ENCODE peak calls at places on chromosome 19, in seven cellular contexts. V is neuronal stem cell, G is osteoblast, T is thoracic aorta, P is mammary epithelial cell, O is ovary, N is BE2C. R is an unnamed sample. For H3K36me3, the result is how much of the 10 kb centered on the place peaks cover.

GRCh38 chr19:32291876-32292275 is 53.5 kb upstream of the ZNF507 start:
- DNase-seq in G (no peak), N (no peak), P (no peak), V (no peak), T (no peak), O (no peak), R (no peak)

GRCh38 chr19:4077800-4078683 is 11.3 kb upstream of the ZBTB7A start:
- DNase-seq in V (no peak), O (peak), T (no peak), P (no peak), N (no peak), G (peak), R (peak)

GRCh38 chr19:7874080-7874856 is at the start of gene PRR36:
- DNase-seq in T (no peak), G (peak), V (peak), O (peak), P (no peak), N (peak), R (peak)

GRCh38 chr19:46015080-46015960 is 7.5 kb downstream of the PGLYRP1 start:
- DNase-seq in V (peak), O (peak), G (peak), P (peak), T (no peak), N (peak), R (peak)

GRCh38 chr19:18737337-18737953 is 53.7 kb downstream of the COMP start:
- DNase-seq in T (no peak), V (no peak), G (no peak), N (no peak), O (no peak), P (no peak), R (no peak)

GRCh38 chr19:55379161-55379560 is 2.5 kb downstream of the TMEM190 start:
- DNase-seq in T (no peak), O (no peak), G (no peak), P (no peak), V (no peak), N (no peak), R (no peak)

GRCh38 chr19:866769-867300 is 7.4 kb downstream of the CFD start:
- DNase-seq in O (no peak), V (no peak), G (no peak), N (no peak), P (no peak), T (no peak), R (no peak)

GRCh38 chr19:16026131-16026530 is 50.2 kb upstream of the TPM4 start:
- DNase-seq in T (no peak), G (peak), O (no peak), N (no peak), P (no peak), V (no peak), R (no peak)

GRCh38 chr19:31408460-31409124 is 59.4 kb upstream of the TSHZ3 start:
- DNase-seq in V (no peak), N (no peak), P (peak), T (no peak), O (no peak), G (peak), R (no peak)

GRCh38 chr19:52070496-52070895 is 21.9 kb upstream of the ZNF432 start:
- DNase-seq in P (peak), V (no peak), G (no peak), T (no peak), N (no peak), O (no peak), R (no peak)

GRCh38 chr19:55266840-55267239 is 8.0 kb upstream of the PPP6R1 start:
- DNase-seq in V (no peak), P (no peak), O (no peak), G (no peak), T (no peak), N (no peak), R (no peak)

GRCh38 chr19:7211191-7211988 is 82.8 kb downstream of the INSR start:
- DNase-seq in T (no peak), G (no peak), P (no peak), N (no peak), V (no peak), O (peak), R (peak)

GRCh38 chr19:3642987-3643386 is 16.4 kb upstream of the CACTIN start:
- DNase-seq in O (no peak), P (no peak), G (no peak), T (no peak), N (peak), V (no peak), R (no peak)

GRCh38 chr19:15128162-15128770 is 21.1 kb downstream of the SYDE1 start:
- DNase-seq in O (no peak), T (no peak), G (no peak), V (no peak), P (no peak), N (no peak), R (no peak)

GRCh38 chr19:14337510-14337909 is 43.7 kb upstream of the ADGRE5 start:
- DNase-seq in O (no peak), V (no peak), G (no peak), N (peak), T (no peak), P (no peak), R (no peak)

GRCh38 chr19:15934332-15935078 is at the start of gene CYP4F11:
- DNase-seq in N (peak), G (no peak), P (peak), O (peak), T (peak), V (no peak), R (peak)

GRCh38 chr19:33627526-33627925 is 5.8 kb downstream of the CHST8 start:
- DNase-seq in G (no peak), N (no peak), V (no peak), T (no peak), P (no peak), O (no peak), R (no peak)

GRCh38 chr19:55082023-55082851 is 6.6 kb downstream of the EPS8L1 start:
- DNase-seq in P (no peak), T (no peak), V (no peak), O (no peak), G (peak), N (peak), R (peak)

GRCh38 chr19:531009-531752 is 379 bp upstream of the CDC34 start:
- DNase-seq in O (peak), P (peak), N (peak), G (peak), V (peak), T (no peak), R (peak)

GRCh38 chr19:7988307-7988706 is 17.1 kb downstream of the ELAVL1 start:
- DNase-seq in P (peak), V (no peak), N (no peak), T (no peak), G (peak), O (no peak), R (no peak)

GRCh38 chr19:3358919-3359849 is 7.2 kb upstream of the NFIC start:
- DNase-seq in G (peak), O (peak), N (peak), T (no peak), V (no peak), P (no peak), R (peak)

DNA sequence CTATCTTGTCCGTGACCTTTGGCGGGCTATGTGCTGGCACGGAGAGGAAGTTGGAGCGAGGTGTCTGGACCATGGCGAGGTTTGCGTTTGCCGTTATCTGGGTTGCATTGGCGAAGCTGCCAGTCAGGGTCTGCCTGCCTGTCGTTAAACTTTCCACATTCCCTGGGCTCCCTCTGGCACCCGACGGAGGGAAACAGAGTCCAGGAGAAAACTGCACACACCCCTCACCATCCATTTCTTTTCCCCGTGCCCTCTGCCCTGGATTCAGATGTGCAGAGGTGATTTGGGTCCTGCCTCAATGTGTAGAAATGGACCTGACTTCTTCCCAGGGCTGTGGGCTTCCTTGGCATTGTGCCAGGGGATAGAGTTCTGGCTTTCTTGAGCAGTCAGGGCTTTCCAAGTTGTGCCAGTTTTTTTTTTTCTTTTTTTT is 142.4 kb downstream of the URI1 start:
- DNase-seq in T (no peak), G (peak), V (no peak), O (no peak), N (peak), P (no peak), R (no peak)
- H3K36me3 ChIP-seq in T (under half), G (under half), V (under half), O (under half), N (under half), P (under half), R (under half)

DNA sequence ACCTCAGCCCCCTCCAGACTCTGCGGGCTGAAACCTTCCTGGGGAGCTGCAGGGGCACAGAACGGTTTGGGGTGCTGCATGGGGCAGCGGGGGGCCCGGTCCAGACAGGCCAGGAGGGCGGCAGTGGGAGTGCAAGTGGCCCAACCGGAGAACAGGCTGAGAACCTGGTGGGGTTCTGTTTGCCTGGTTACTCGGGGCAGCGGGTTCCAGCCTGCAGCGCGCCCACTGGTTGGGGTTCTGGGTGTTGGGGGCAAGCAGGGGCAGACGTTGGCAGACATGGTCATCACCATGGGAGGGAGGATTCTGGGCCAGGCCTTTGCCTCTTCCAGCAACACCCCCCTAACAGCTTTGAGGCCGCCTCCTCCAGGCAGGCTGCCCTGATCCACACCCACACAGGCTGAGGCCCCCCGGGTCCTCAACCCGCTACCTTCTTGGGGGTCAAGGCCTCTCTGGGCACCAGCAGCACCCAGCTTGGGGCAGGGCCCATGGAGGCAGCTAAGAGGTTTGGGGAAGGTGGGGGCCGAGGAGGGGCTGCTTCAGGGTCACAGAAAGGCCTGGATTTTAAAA is at the start of gene PRR22:
- DNase-seq in P (no peak), N (peak), T (no peak), V (no peak), O (no peak), G (peak), R (no peak)
- H3K36me3 ChIP-seq in P (under half), N (half or more), T (under half), V (under half), O (under half), G (under half), R (under half)

DNA sequence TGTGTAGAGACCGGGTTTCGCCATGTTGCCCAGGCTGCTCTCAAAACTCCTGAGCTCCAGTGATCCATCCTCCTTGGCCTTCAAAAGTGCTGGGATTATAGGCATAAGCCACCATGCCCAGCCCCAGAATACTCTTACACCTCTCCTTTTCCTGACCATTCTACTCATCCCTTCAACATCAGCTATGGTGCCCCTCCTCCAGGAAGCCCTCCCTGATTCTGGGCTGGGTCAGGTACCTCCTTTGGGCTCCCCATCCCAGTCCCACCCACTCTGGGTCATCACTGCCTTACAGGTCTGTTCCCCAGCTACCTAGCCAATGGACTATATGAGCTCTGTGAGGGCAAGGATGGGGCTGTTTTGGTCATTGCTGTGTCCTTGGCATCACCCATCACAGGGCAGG is 9.6 kb downstream of the TGFB1 start:
- DNase-seq in N (no peak), G (peak), P (no peak), O (no peak), V (no peak), T (no peak), R (no peak)
- H3K36me3 ChIP-seq in N (under half), G (half or more), P (under half), O (under half), V (under half), T (half or more), R (under half)

GRCh38 chr19:29650988-29651387 is 14.3 kb upstream of the PLEKHF1 start:
- DNase-seq in G (no peak), N (no peak), V (no peak), T (no peak), O (no peak), P (no peak), R (no peak)
- H3K36me3 ChIP-seq in G (under half), N (under half), V (under half), T (under half), O (under half), P (under half), R (under half)

DNA sequence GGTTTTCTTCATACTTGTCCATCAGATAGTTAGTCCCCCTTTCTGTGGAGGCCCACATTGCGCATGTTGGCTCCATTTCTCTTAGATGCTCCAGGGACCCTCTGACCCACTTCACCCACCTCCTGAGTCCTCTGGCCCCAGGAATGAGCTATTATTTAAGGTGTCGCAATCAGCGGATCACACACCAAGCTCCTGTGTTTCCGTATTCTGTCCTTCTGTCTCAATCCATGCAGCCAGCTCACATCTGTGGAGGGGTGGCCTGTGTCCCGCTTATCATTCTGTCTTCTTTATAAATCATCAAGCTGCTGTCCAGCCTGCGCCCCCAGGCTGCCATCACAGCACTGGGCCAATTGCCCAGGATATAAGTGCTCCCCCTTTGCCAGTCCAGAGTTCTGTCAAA is 4.7 kb downstream of the ZNF230 start:
- DNase-seq in N (no peak), G (no peak), V (no peak), P (no peak), O (no peak), T (no peak), R (no peak)
- H3K36me3 ChIP-seq in N (under half), G (under half), V (under half), P (under half), O (under half), T (half or more), R (under half)

GRCh38 chr19:10987621-10988297 is 26.9 kb downstream of the SMARCA4 start:
- DNase-seq in V (no peak), O (no peak), T (no peak), G (peak), P (no peak), N (no peak), R (no peak)
- H3K36me3 ChIP-seq in V (half or more), O (under half), T (half or more), G (half or more), P (under half), N (half or more), R (under half)

GRCh38 chr19:49463960-49464740 is 9.9 kb upstream of the FLT3LG start:
- DNase-seq in T (no peak), N (no peak), G (peak), P (no peak), O (no peak), V (no peak), R (no peak)
- H3K36me3 ChIP-seq in T (under half), N (under half), G (under half), P (under half), O (under half), V (under half), R (under half)

DNA sequence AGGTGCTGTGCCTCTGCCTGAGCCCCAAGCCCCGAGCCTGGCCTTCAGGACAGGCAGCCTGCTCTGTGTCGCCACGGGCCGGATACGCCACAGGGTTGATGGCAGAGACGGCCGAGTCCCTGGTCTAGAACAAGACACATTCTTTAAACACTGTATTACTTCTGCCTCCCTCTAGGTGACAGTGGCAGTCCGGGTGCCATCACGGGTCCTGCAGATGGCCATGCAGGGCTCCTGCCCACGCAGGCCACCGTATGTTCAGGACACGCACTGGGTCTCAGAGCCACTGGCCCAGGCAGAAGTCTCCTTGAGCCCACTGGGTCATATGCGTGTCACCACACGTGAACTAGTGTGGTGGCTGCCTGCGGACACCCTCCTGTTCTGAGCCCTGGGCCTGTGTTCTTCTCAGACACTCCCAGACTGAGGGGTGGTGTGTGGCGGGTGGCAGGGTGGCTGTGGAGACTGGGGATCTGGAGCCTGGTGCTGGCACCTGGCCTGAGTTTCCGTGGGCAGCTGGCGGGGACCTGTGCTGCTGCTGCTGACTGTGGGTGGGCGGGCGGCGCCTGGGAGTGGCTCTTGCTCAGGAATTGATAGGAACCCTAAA is 4.4 kb downstream of the PLEKHJ1 start:
- DNase-seq in P (no peak), O (no peak), T (no peak), V (no peak), G (peak), N (peak), R (no peak)
- H3K36me3 ChIP-seq in P (under half), O (under half), T (under half), V (under half), G (under half), N (half or more), R (half or more)

GRCh38 chr19:5101871-5102270 is 133.0 kb downstream of the KDM4B start:
- DNase-seq in O (no peak), T (no peak), G (no peak), V (no peak), N (no peak), P (no peak), R (no peak)
- H3K36me3 ChIP-seq in O (under half), T (under half), G (under half), V (under half), N (under half), P (under half), R (under half)

GRCh38 chr19:50005428-50005827 is 19.7 kb downstream of the VRK3 start:
- DNase-seq in G (no peak), T (no peak), P (no peak), N (no peak), V (no peak), O (no peak), R (no peak)
- H3K36me3 ChIP-seq in G (half or more), T (half or more), P (under half), N (under half), V (under half), O (under half), R (under half)